ENCODE peak calls at places on chromosomes 1 and 21, in six cellular contexts. One of them, this sample, is unnamed.

GRCh38 chr1:169427081-169427611 is at the start of gene CCDC181:
- DNase-seq in fibroblast of lung: peak
- DNase-seq in colonic mucosa: no peak
- DNase-seq in NT2/D1: peak
- DNase-seq in neural progenitor cell: peak
- DNase-seq in GM23248: peak
- DNase-seq in this sample: peak

GRCh38 chr1:9500756-9501754 is 38.2 kb upstream of the SLC25A33 start:
- DNase-seq in fibroblast of lung: no peak
- DNase-seq in colonic mucosa: no peak
- DNase-seq in NT2/D1: no peak
- DNase-seq in neural progenitor cell: no peak
- DNase-seq in GM23248: no peak
- DNase-seq in this sample: no peak

GRCh38 chr1:240539700-240540414 is 72.1 kb downstream of the GREM2 start:
- DNase-seq in fibroblast of lung: no peak
- DNase-seq in colonic mucosa: no peak
- DNase-seq in NT2/D1: peak
- DNase-seq in neural progenitor cell: no peak
- DNase-seq in GM23248: no peak
- DNase-seq in this sample: no peak

GRCh38 chr1:157004771-157005170 is 40.8 kb downstream of the ARHGEF11 start:
- DNase-seq in fibroblast of lung: no peak
- DNase-seq in colonic mucosa: no peak
- DNase-seq in NT2/D1: no peak
- DNase-seq in neural progenitor cell: no peak
- DNase-seq in GM23248: no peak
- DNase-seq in this sample: peak

GRCh38 chr1:236334893-236335545 is 53.3 kb upstream of the ERO1B start:
- DNase-seq in fibroblast of lung: no peak
- DNase-seq in colonic mucosa: no peak
- DNase-seq in NT2/D1: no peak
- DNase-seq in neural progenitor cell: no peak
- DNase-seq in GM23248: peak
- DNase-seq in this sample: no peak

GRCh38 chr1:161420763-161421455 is 53.2 kb upstream of the CFAP126 start:
- DNase-seq in fibroblast of lung: no peak
- DNase-seq in colonic mucosa: no peak
- DNase-seq in NT2/D1: peak
- DNase-seq in neural progenitor cell: peak
- DNase-seq in GM23248: no peak
- DNase-seq in this sample: peak

GRCh38 chr1:204560590-204560989 is 44.4 kb downstream of the MDM4 start:
- DNase-seq in fibroblast of lung: peak
- DNase-seq in colonic mucosa: no peak
- DNase-seq in NT2/D1: peak
- DNase-seq in neural progenitor cell: no peak
- DNase-seq in GM23248: peak
- DNase-seq in this sample: peak

GRCh38 chr1:109959974-109960744 is 24.4 kb upstream of the AHCYL1 start:
- DNase-seq in fibroblast of lung: peak
- DNase-seq in colonic mucosa: peak
- DNase-seq in NT2/D1: peak
- DNase-seq in neural progenitor cell: peak
- DNase-seq in GM23248: peak
- DNase-seq in this sample: peak

GRCh38 chr1:226778657-226779058 is 39.6 kb upstream of the ITPKB start:
- DNase-seq in fibroblast of lung: peak
- DNase-seq in colonic mucosa: peak
- DNase-seq in NT2/D1: no peak
- DNase-seq in neural progenitor cell: no peak
- DNase-seq in GM23248: peak
- DNase-seq in this sample: no peak

GRCh38 chr1:5975133-5975880 is 16.9 kb downstream of the NPHP4 start:
- DNase-seq in fibroblast of lung: peak
- DNase-seq in colonic mucosa: no peak
- DNase-seq in NT2/D1: no peak
- DNase-seq in neural progenitor cell: peak
- DNase-seq in GM23248: peak
- DNase-seq in this sample: peak

GRCh38 chr1:184298321-184299052 is 88.3 kb upstream of the C1orf21 start:
- DNase-seq in fibroblast of lung: peak
- DNase-seq in colonic mucosa: no peak
- DNase-seq in NT2/D1: no peak
- DNase-seq in neural progenitor cell: peak
- DNase-seq in GM23248: peak
- DNase-seq in this sample: peak

GRCh38 chr1:14877224-14877623 is 276.3 kb upstream of the TMEM51 start:
- DNase-seq in fibroblast of lung: no peak
- DNase-seq in colonic mucosa: no peak
- DNase-seq in NT2/D1: no peak
- DNase-seq in neural progenitor cell: no peak
- DNase-seq in GM23248: no peak
- DNase-seq in this sample: no peak

GRCh38 chr21:42666023-42666747 is 12.8 kb downstream of the PDE9A start:
- DNase-seq in fibroblast of lung: no peak
- DNase-seq in colonic mucosa: no peak
- DNase-seq in NT2/D1: no peak
- DNase-seq in neural progenitor cell: no peak
- DNase-seq in GM23248: peak
- DNase-seq in this sample: peak

GRCh38 chr1:229028987-229029550 is 241.8 kb upstream of the RAB4A start:
- DNase-seq in fibroblast of lung: no peak
- DNase-seq in colonic mucosa: no peak
- DNase-seq in NT2/D1: no peak
- DNase-seq in neural progenitor cell: no peak
- DNase-seq in GM23248: no peak
- DNase-seq in this sample: no peak

GRCh38 chr1:239700667-239701066 is 314.3 kb downstream of the CHRM3 start:
- DNase-seq in fibroblast of lung: no peak
- DNase-seq in colonic mucosa: no peak
- DNase-seq in NT2/D1: no peak
- DNase-seq in neural progenitor cell: no peak
- DNase-seq in GM23248: no peak
- DNase-seq in this sample: no peak

GRCh38 chr1:14968251-14968812 is 185.2 kb upstream of the TMEM51 start:
- DNase-seq in fibroblast of lung: peak
- DNase-seq in colonic mucosa: no peak
- DNase-seq in NT2/D1: no peak
- DNase-seq in neural progenitor cell: peak
- DNase-seq in GM23248: peak
- DNase-seq in this sample: no peak

GRCh38 chr1:94608142-94608851 is 66.7 kb upstream of the F3 start:
- DNase-seq in fibroblast of lung: no peak
- DNase-seq in colonic mucosa: peak
- DNase-seq in NT2/D1: no peak
- DNase-seq in neural progenitor cell: no peak
- DNase-seq in GM23248: no peak
- DNase-seq in this sample: no peak

GRCh38 chr1:151513626-151514101 is 2.5 kb downstream of the CGN start:
- DNase-seq in fibroblast of lung: no peak
- DNase-seq in colonic mucosa: peak
- DNase-seq in NT2/D1: no peak
- DNase-seq in neural progenitor cell: no peak
- DNase-seq in GM23248: peak
- DNase-seq in this sample: peak

GRCh38 chr1:23167353-23168078 is 1.1 kb downstream of the LUZP1 start:
- DNase-seq in fibroblast of lung: peak
- DNase-seq in colonic mucosa: peak
- DNase-seq in NT2/D1: peak
- DNase-seq in neural progenitor cell: peak
- DNase-seq in GM23248: peak
- DNase-seq in this sample: peak

GRCh38 chr1:115620453-115620852 is 21.3 kb upstream of the VANGL1 start:
- DNase-seq in fibroblast of lung: no peak
- DNase-seq in colonic mucosa: no peak
- DNase-seq in NT2/D1: no peak
- DNase-seq in neural progenitor cell: no peak
- DNase-seq in GM23248: no peak
- DNase-seq in this sample: no peak

GRCh38 chr1:33429332-33429731 is 1.6 kb downstream of the PHC2 start:
- DNase-seq in fibroblast of lung: no peak
- DNase-seq in colonic mucosa: no peak
- DNase-seq in NT2/D1: no peak
- DNase-seq in neural progenitor cell: peak
- DNase-seq in GM23248: no peak
- DNase-seq in this sample: no peak
- H3K9ac ChIP-seq in fibroblast of lung: no peak
- H3K9ac ChIP-seq in colonic mucosa: no peak
- H3K9ac ChIP-seq in NT2/D1: no peak
- H3K9ac ChIP-seq in neural progenitor cell: no peak
- H3K9ac ChIP-seq in GM23248: no peak
- H3K9ac ChIP-seq in this sample: no peak

GRCh38 chr1:233113009-233113712 is 162.8 kb downstream of the NTPCR start:
- DNase-seq in fibroblast of lung: peak
- DNase-seq in colonic mucosa: peak
- DNase-seq in NT2/D1: peak
- DNase-seq in neural progenitor cell: peak
- DNase-seq in GM23248: peak
- DNase-seq in this sample: peak

GRCh38 chr1:233112184-233113008 is 162.0 kb downstream of the NTPCR start:
- DNase-seq in fibroblast of lung: peak
- DNase-seq in colonic mucosa: no peak
- DNase-seq in NT2/D1: peak
- DNase-seq in neural progenitor cell: no peak
- DNase-seq in GM23248: peak
- DNase-seq in this sample: peak

GRCh38 chr1:233113713-233114028 is 163.3 kb downstream of the NTPCR start:
- DNase-seq in fibroblast of lung: no peak
- DNase-seq in colonic mucosa: no peak
- DNase-seq in NT2/D1: no peak
- DNase-seq in neural progenitor cell: no peak
- DNase-seq in GM23248: no peak
- DNase-seq in this sample: no peak

GRCh38 chr1:233114860-233115259 is 164.4 kb downstream of the NTPCR start:
- DNase-seq in fibroblast of lung: no peak
- DNase-seq in colonic mucosa: no peak
- DNase-seq in NT2/D1: no peak
- DNase-seq in neural progenitor cell: no peak
- DNase-seq in GM23248: no peak
- DNase-seq in this sample: peak

DNA sequence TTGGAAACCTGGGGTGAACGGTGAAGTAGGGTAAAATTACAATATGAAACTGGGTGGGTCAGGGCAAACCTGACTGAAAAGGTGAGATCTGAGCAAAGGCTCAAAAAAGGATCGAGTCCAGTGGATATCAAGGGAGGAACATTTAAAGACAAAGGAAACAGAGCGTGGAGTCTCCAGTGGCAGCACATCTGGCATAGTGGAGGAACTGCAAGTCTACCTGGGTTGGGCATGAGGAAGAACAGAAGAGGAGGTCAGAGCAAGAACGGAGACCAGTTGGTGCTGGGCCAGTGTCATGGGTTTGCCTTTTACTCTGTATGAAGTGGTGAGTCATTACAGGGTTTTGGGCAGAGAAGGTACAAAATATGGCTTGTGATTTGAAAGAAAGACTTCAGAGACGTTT is 163.7 kb downstream of the NTPCR start:
- DNase-seq in fibroblast of lung: peak
- DNase-seq in colonic mucosa: no peak
- DNase-seq in NT2/D1: no peak
- DNase-seq in neural progenitor cell: no peak
- DNase-seq in GM23248: peak
- DNase-seq in this sample: peak
- H3K9ac ChIP-seq in fibroblast of lung: no peak
- H3K9ac ChIP-seq in colonic mucosa: no peak
- H3K9ac ChIP-seq in NT2/D1: no peak
- H3K9ac ChIP-seq in neural progenitor cell: no peak
- H3K9ac ChIP-seq in GM23248: peak
- H3K9ac ChIP-seq in this sample: no peak

GRCh38 chr1:38476111-38476783 is 383.3 kb downstream of the RRAGC start:
- DNase-seq in fibroblast of lung: peak
- DNase-seq in colonic mucosa: no peak
- DNase-seq in NT2/D1: no peak
- DNase-seq in neural progenitor cell: peak
- DNase-seq in GM23248: no peak
- DNase-seq in this sample: peak
- H3K9ac ChIP-seq in fibroblast of lung: no peak
- H3K9ac ChIP-seq in colonic mucosa: no peak
- H3K9ac ChIP-seq in NT2/D1: peak
- H3K9ac ChIP-seq in neural progenitor cell: peak
- H3K9ac ChIP-seq in GM23248: no peak
- H3K9ac ChIP-seq in this sample: peak

GRCh38 chr21:40185208-40185607 is 318.0 kb downstream of the PCP4 start:
- DNase-seq in fibroblast of lung: no peak
- DNase-seq in colonic mucosa: no peak
- DNase-seq in NT2/D1: no peak
- DNase-seq in neural progenitor cell: no peak
- DNase-seq in GM23248: no peak
- DNase-seq in this sample: no peak
- H3K9ac ChIP-seq in fibroblast of lung: no peak
- H3K9ac ChIP-seq in colonic mucosa: no peak
- H3K9ac ChIP-seq in NT2/D1: no peak
- H3K9ac ChIP-seq in neural progenitor cell: no peak
- H3K9ac ChIP-seq in GM23248: no peak
- H3K9ac ChIP-seq in this sample: no peak